ENCODE peak calls at places on chromosomes 5 and 9, in seven cellular contexts. B is MM.1S, R is HCT116, A is psoas muscle, H is left ventricle myocardium inferior, Q is PC-3, E is cardiac muscle cell. O is an unnamed sample.

GRCh38 chr5:72951850-72952468 is 3.9 kb upstream of the FCHO2 start:
- DNase-seq in B (no peak), R (peak; percentile 70), A (no peak), H (no peak), Q (peak; percentile 82), E (peak; percentile 63), O (no peak)

GRCh38 chr5:154526231-154527226 is 48.5 kb upstream of the HAND1 start:
- DNase-seq in B (no peak), R (no peak), A (no peak), H (no peak), Q (no peak), E (no peak), O (no peak)

GRCh38 chr5:113166710-113167366 is 190.2 kb downstream of the DCP2 start:
- DNase-seq in B (no peak), R (peak; percentile 97), A (no peak), H (no peak), Q (peak; percentile 91), E (peak; percentile 57), O (no peak)

GRCh38 chr9:116777116-116777515 is 90.0 kb downstream of the TRIM32 start:
- DNase-seq in B (no peak), R (no peak), A (no peak), H (no peak), Q (no peak), E (no peak), O (no peak)

GRCh38 chr9:120434532-120434931 is 145.4 kb downstream of the CDK5RAP2 start:
- DNase-seq in B (no peak), R (no peak), A (peak; percentile 75), H (peak; percentile 38), Q (no peak), E (peak; percentile 94), O (no peak)

GRCh38 chr5:110105692-110106091 is 416.0 kb downstream of the MAN2A1 start:
- DNase-seq in B (no peak), R (no peak), A (no peak), H (no peak), Q (peak; percentile 13), E (peak; percentile 29), O (no peak)

GRCh38 chr5:108743344-108743743 is 4.4 kb upstream of the FER start:
- DNase-seq in B (no peak), R (no peak), A (no peak), H (no peak), Q (no peak), E (peak; percentile 77), O (no peak)

GRCh38 chr9:32825203-32825602 is 41.9 kb downstream of the TMEM215 start:
- DNase-seq in B (no peak), R (no peak), A (no peak), H (no peak), Q (no peak), E (no peak), O (no peak)

GRCh38 chr5:25301836-25302235 is 657.1 kb upstream of the CDH10 start:
- DNase-seq in B (no peak), R (no peak), A (no peak), H (no peak), Q (no peak), E (no peak), O (no peak)

GRCh38 chr9:92140074-92140753 is 25.0 kb upstream of the SPTLC1 start:
- DNase-seq in B (peak; percentile 68), R (peak; percentile 38), A (peak; percentile 88), H (peak; percentile 73), Q (peak; percentile 73), E (peak; percentile 79), O (peak; percentile 94)

GRCh38 chr9:133342570-133342969 is 5.4 kb downstream of the MED22 start:
- DNase-seq in B (no peak), R (no peak), A (no peak), H (no peak), Q (no peak), E (no peak), O (peak; percentile 67)

GRCh38 chr9:93301291-93301811 is 117.4 kb downstream of the WNK2 start:
- DNase-seq in B (no peak), R (no peak), A (no peak), H (no peak), Q (no peak), E (no peak), O (peak; percentile 69)

GRCh38 chr5:93532370-93532769 is 48.6 kb downstream of the NR2F1-AS1 start:
- DNase-seq in B (no peak), R (no peak), A (peak; percentile 72), H (peak; percentile 51), Q (peak; percentile 27), E (peak; percentile 98), O (no peak)

GRCh38 chr5:165334186-165334585 is 1828.8 kb downstream of the MAT2B start:
- DNase-seq in B (no peak), R (no peak), A (no peak), H (no peak), Q (peak; percentile 15), E (peak; percentile 10), O (no peak)

GRCh38 chr9:105299190-105299854 is 54.9 kb downstream of the SLC44A1 start:
- DNase-seq in B (no peak), R (no peak), A (no peak), H (no peak), Q (peak; percentile 80), E (peak; percentile 95), O (no peak)

GRCh38 chr5:12204761-12205160 is 300.5 kb upstream of the CTNND2 start:
- DNase-seq in B (no peak), R (no peak), A (no peak), H (no peak), Q (no peak), E (no peak), O (no peak)

GRCh38 chr9:87500491-87500890 is 2.8 kb downstream of the DAPK1 start:
- DNase-seq in B (peak; percentile 18), R (no peak), A (no peak), H (no peak), Q (no peak), E (no peak), O (no peak)
- TF ChIP-seq CTCF in B (no peak), R (no peak), A (no peak), H (no peak), Q (no peak), E (peak; percentile 24), O (no peak)

GRCh38 chr9:127690735-127691134 is 16.1 kb upstream of the CFAP157 start:
- DNase-seq in B (no peak), R (no peak), A (no peak), H (no peak), Q (no peak), E (no peak), O (no peak)
- H3K9me3 ChIP-seq in B (no peaks in the 10 kb centered on the region), R (no peaks in the 10 kb centered on the region), A (no peaks in the 10 kb centered on the region), H (no peaks in the 10 kb centered on the region), Q (no peaks in the 10 kb centered on the region), E (no peaks in the 10 kb centered on the region), O (no peaks in the 10 kb centered on the region)

DNA sequence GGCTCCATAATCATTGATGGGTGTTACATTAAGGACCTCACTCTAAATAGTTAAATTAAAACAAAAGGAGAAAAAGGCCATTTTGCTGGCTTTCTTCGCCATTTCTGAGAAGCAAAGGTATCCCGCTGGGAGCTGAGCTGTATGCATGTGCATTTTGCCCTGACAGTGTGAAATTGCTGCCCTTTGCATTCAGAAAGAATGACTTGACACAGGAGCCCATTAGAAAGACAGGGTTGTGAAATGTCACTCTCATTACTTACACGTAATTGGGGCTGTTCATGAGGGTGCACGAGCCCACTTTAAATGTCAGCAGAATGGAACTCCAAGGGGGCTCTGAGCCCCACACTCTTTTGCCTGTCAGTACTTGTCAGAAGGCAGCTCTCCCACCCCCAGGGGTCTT is 85.0 kb downstream of the SEMA4D start:
- DNase-seq in B (no peak), R (no peak), A (no peak), H (no peak), Q (no peak), E (no peak), O (no peak)
- H3K36me3 ChIP-seq in B (no peaks in the 10 kb centered on the region), R (no peaks in the 10 kb centered on the region), A (no peaks in the 10 kb centered on the region), H (no peaks in the 10 kb centered on the region), Q (no peaks in the 10 kb centered on the region), E (no peaks in the 10 kb centered on the region), O (peaks cover 15% of the 10 kb centered on the region)

DNA sequence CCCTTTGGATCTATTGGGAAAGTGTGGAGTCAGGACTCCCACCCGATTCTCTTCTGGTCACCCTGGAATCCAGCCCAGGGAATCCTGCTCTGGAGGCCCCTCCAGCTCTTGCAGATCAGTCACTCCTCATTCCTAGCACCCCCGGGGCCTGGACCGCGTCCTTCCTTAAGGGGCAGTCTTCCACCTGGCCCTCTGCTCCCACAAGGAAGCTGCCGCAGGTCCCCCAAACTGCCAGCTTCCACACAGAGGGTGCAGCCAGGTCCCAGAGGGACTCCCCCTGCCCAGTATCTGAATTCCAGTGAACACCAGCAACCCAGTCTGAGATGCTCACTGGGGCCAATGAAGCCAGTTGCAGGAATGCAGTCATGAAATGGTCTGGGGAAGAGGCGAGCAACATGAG is 170.2 kb downstream of the GADD45G start:
- DNase-seq in B (no peak), R (no peak), A (peak; percentile 34), H (no peak), Q (no peak), E (no peak), O (peak; percentile 34)
- TF ChIP-seq CTCF in B (no peak), R (no peak), A (no peak), H (no peak), Q (no peak), E (no peak), O (no peak)

DNA sequence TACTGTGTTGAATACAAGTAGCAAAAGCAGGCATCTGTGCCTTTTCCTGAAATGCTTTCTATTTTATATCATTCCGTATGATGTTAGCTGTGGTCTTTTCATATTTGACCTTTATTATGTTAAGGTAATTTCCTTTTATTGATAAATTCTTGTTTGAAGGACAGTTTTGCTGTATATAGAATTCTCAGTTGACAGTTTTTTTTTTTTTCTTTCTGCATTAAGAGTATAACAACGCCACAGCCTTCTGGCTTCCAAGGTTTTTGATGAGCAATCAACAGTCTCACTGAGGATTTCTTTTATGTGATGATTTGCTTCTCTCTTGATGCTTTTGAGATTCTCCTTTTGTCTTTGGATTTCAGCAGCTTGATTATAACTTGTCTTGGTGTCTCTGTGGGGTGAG is 23.6 kb downstream of the ZNF483 start:
- DNase-seq in B (no peak), R (no peak), A (no peak), H (no peak), Q (no peak), E (no peak), O (no peak)
- H3K9me3 ChIP-seq in B (no peaks in the 10 kb centered on the region), R (peaks cover 40% of the 10 kb centered on the region), A (peaks cover 65% of the 10 kb centered on the region), H (peaks cover 100% of the 10 kb centered on the region), Q (peaks cover 60% of the 10 kb centered on the region), E (peaks cover 8% of the 10 kb centered on the region), O (peaks cover 100% of the 10 kb centered on the region)

GRCh38 chr5:157241483-157241882 is 24.4 kb upstream of the CYFIP2 start:
- DNase-seq in B (no peak), R (no peak), A (no peak), H (no peak), Q (no peak), E (no peak), O (no peak)
- H3K36me3 ChIP-seq in B (no peaks in the 10 kb centered on the region), R (no peaks in the 10 kb centered on the region), A (no peaks in the 10 kb centered on the region), H (no peaks in the 10 kb centered on the region), Q (no peaks in the 10 kb centered on the region), E (no peaks in the 10 kb centered on the region), O (peaks cover 8% of the 10 kb centered on the region)

GRCh38 chr9:21988056-21988990 is 5.9 kb downstream of the CDKN2A start:
- DNase-seq in B (no peak), R (no peak), A (no peak), H (no peak), Q (no peak), E (no peak), O (no peak)

GRCh38 chr9:21985964-21986667 is 8.1 kb downstream of the CDKN2A start:
- DNase-seq in B (no peak), R (no peak), A (no peak), H (no peak), Q (no peak), E (no peak), O (no peak)

GRCh38 chr9:21983509-21983908 is 10.7 kb downstream of the CDKN2A start:
- DNase-seq in B (no peak), R (no peak), A (no peak), H (no peak), Q (no peak), E (no peak), O (no peak)
- TF ChIP-seq CTCF in B (no peak), R (no peak), A (no peak), H (no peak), Q (no peak), E (no peak), O (no peak)